ENCODE peak calls at places on chromosomes 12 and 14, in eight cellular contexts. Z is uterus; N is type B pancreatic cell; O is AG20443; W is left cardiac atrium; C is NAMALWA; S is tibial artery; M is stimulated activated CD4-positive, alpha-beta T cell treated with anti-CD3 and anti-CD28 coated beads, TNF-alpha, amount 100 ng/mL, for 4 hours. L is an unnamed sample.

GRCh38 chr12:94649349-94650142 is 811 bp downstream of the TMCC3 start:
- DNase-seq in Z (peak; percentile 27), N (peak; percentile 79), O (peak; percentile 52), W (peak; percentile 62), C (no peak), S (peak; percentile 30), M (peak; percentile 18), L (peak; percentile 40)

GRCh38 chr14:91332448-91333059 is 85.1 kb downstream of the CCDC88C start:
- DNase-seq in Z (no peak), N (no peak), O (no peak), W (no peak), C (no peak), S (no peak), M (no peak), L (no peak)

GRCh38 chr14:74955229-74955999 is at the start of gene PGF:
- DNase-seq in Z (peak; percentile 53), N (no peak), O (peak; percentile 90), W (peak; percentile 73), C (no peak), S (peak; percentile 67), M (no peak), L (peak; percentile 73)

GRCh38 chr14:63273091-63273490 is 45.6 kb downstream of the GPHB5 start:
- DNase-seq in Z (no peak), N (no peak), O (no peak), W (no peak), C (no peak), S (no peak), M (no peak), L (no peak)

GRCh38 chr12:103326190-103326589 is 169.6 kb downstream of the C12orf42 start:
- DNase-seq in Z (no peak), N (no peak), O (no peak), W (no peak), C (peak; percentile 23), S (no peak), M (no peak), L (no peak)

GRCh38 chr12:82627799-82628198 is 58.9 kb upstream of the TMTC2 start:
- DNase-seq in Z (no peak), N (no peak), O (peak; percentile 46), W (no peak), C (peak; percentile 56), S (no peak), M (no peak), L (no peak)

GRCh38 chr12:108801736-108802665 is 55.4 kb downstream of the SSH1 start:
- DNase-seq in Z (peak; percentile 72), N (no peak), O (peak; percentile 65), W (peak; percentile 59), C (no peak), S (peak; percentile 80), M (no peak), L (peak; percentile 71)

GRCh38 chr14:89270439-89271227 is 146.4 kb downstream of the FOXN3 start:
- DNase-seq in Z (no peak), N (no peak), O (no peak), W (no peak), C (no peak), S (no peak), M (no peak), L (no peak)

GRCh38 chr12:29516431-29516875 is 19.0 kb upstream of the OVCH1 start:
- DNase-seq in Z (no peak), N (no peak), O (no peak), W (no peak), C (no peak), S (no peak), M (no peak), L (no peak)

L was measured in adrenal gland.